ENCODE peak calls at places on chromosomes 2 and 18, in five cellular contexts. T is AG10803, E is NCI-H748 treated with DMSO at 0.1 percent for 48 hours, D is germinal center, O is cardiac fibroblast. Q is an unnamed sample.

GRCh38 chr2:149692837-149693518 is 105.4 kb upstream of the MMADHC start:
- DNase-seq in O (no peak), E (no peak), D (no peak), T (peak; percentile 86), Q (peak; percentile 53)

GRCh38 chr2:185299867-185300266 is 438.7 kb upstream of the FSIP2 start:
- DNase-seq in T (no peak), O (no peak), E (no peak), D (no peak), Q (no peak)

GRCh38 chr18:78519394-78520062 is 460.1 kb upstream of the SALL3 start:
- DNase-seq in T (no peak), O (no peak), D (no peak), E (no peak), Q (no peak)

GRCh38 chr2:172554352-172555271 is 1.3 kb upstream of the PDK1 start:
- DNase-seq in D (no peak), T (no peak), O (peak; percentile 12), E (no peak), Q (no peak)

GRCh38 chr2:105323117-105323516 is 6.4 kb downstream of the TGFBRAP1 start:
- DNase-seq in D (no peak), O (no peak), E (no peak), T (no peak), Q (no peak)

GRCh38 chr2:74472945-74473258 is 422 bp upstream of the MRPL53 start:
- DNase-seq in T (no peak), E (no peak), D (no peak), O (peak; percentile 26), Q (no peak)

GRCh38 chr2:50066858-50067257 is 912.5 kb upstream of the FSHR start:
- DNase-seq in O (no peak), T (no peak), D (no peak), E (no peak), Q (no peak)

GRCh38 chr18:8602557-8602956 is 6.7 kb upstream of the RAB12 start:
- DNase-seq in T (no peak), D (no peak), E (no peak), O (no peak), Q (no peak)

GRCh38 chr2:168758970-168759820 is 43.2 kb upstream of the NOSTRIN start:
- DNase-seq in O (peak; percentile 72), E (peak; percentile 14), T (peak; percentile 63), D (peak; percentile 21), Q (peak; percentile 69)

GRCh38 chr2:3494984-3495666 is 24.2 kb downstream of the ADI1 start:
- DNase-seq in O (no peak), T (no peak), E (no peak), D (no peak), Q (no peak)

GRCh38 chr18:28409811-28410210 is 232.9 kb upstream of the CDH2 start:
- DNase-seq in T (no peak), E (no peak), D (no peak), O (no peak), Q (no peak)

GRCh38 chr2:17849260-17849659 is 29.2 kb upstream of the KCNS3 start:
- DNase-seq in T (no peak), E (no peak), D (no peak), O (no peak), Q (no peak)

GRCh38 chr18:54004828-54005227 is 219.6 kb downstream of the MBD2 start:
- DNase-seq in E (no peak), O (no peak), T (peak; percentile 6), D (no peak), Q (no peak)

GRCh38 chr2:101872480-101872879 is 119.3 kb upstream of the IL1R2 start:
- DNase-seq in E (no peak), D (no peak), O (peak; percentile 20), T (no peak), Q (peak; percentile 33)

GRCh38 chr2:158795110-158795924 is at the start of gene DAPL1:
- DNase-seq in E (no peak), T (no peak), O (no peak), D (no peak), Q (no peak)

GRCh38 chr2:187169108-187169713 is 278.8 kb downstream of the CALCRL start:
- DNase-seq in E (no peak), D (no peak), O (peak; percentile 11), T (no peak), Q (no peak)

GRCh38 chr18:21593540-21594257 is 6.8 kb downstream of the ESCO1 start:
- DNase-seq in T (no peak), O (no peak), D (no peak), E (no peak), Q (no peak)

GRCh38 chr18:12384261-12384660 is 7.2 kb upstream of the AFG3L2 start:
- DNase-seq in O (no peak), E (no peak), T (peak; percentile 56), D (no peak), Q (no peak)

GRCh38 chr2:47218066-47218581 is 63.0 kb upstream of the STPG4 start:
- DNase-seq in E (no peak), D (no peak), O (no peak), T (no peak), Q (no peak)

GRCh38 chr2:234763051-234763909 is 188.5 kb upstream of the SH3BP4 start:
- DNase-seq in D (no peak), O (peak; percentile 51), E (no peak), T (peak; percentile 94), Q (peak; percentile 95)

GRCh38 chr2:11676640-11677039 is 6.6 kb upstream of the NTSR2 start:
- DNase-seq in T (no peak), O (no peak), D (no peak), E (no peak), Q (no peak)

GRCh38 chr2:209534228-209534627 is 110.4 kb downstream of the MAP2 start:
- DNase-seq in T (no peak), D (no peak), E (no peak), O (no peak), Q (no peak)

GRCh38 chr2:147182260-147182659 is 662.6 kb upstream of the ACVR2A start:
- DNase-seq in E (no peak), T (no peak), D (no peak), O (no peak), Q (no peak)

GRCh38 chr2:169038338-169038757 is 7.2 kb upstream of the ABCB11 start:
- DNase-seq in T (no peak), D (no peak), O (peak; percentile 83), E (no peak), Q (peak; percentile 19)